ENCODE peak calls at places on chromosome 3, in five cellular contexts. One of them, this sample, is unnamed.

GRCh38 chr3:25840099-25840498 is 50.2 kb downstream of the OXSM start:
- DNase-seq in astrocyte: no peak
- DNase-seq in retinal pigment epithelial cell: no peak
- DNase-seq in activated CD8-positive, alpha-beta memory T cell treated with anti-CD3 and anti-CD28 coated beads for 24 hours: no peak
- DNase-seq in RWPE1: no peak
- DNase-seq in this sample: no peak

GRCh38 chr3:172323894-172324590 is 124.2 kb downstream of the GHSR start:
- DNase-seq in astrocyte: peak
- DNase-seq in retinal pigment epithelial cell: no peak
- DNase-seq in activated CD8-positive, alpha-beta memory T cell treated with anti-CD3 and anti-CD28 coated beads for 24 hours: no peak
- DNase-seq in RWPE1: no peak
- DNase-seq in this sample: no peak

GRCh38 chr3:121995190-121996137 is 26.6 kb downstream of the ILDR1 start:
- DNase-seq in astrocyte: peak
- DNase-seq in retinal pigment epithelial cell: no peak
- DNase-seq in activated CD8-positive, alpha-beta memory T cell treated with anti-CD3 and anti-CD28 coated beads for 24 hours: no peak
- DNase-seq in RWPE1: peak
- DNase-seq in this sample: peak

GRCh38 chr3:149542375-149543312 is 68.1 kb downstream of the TM4SF4 start:
- DNase-seq in astrocyte: peak
- DNase-seq in retinal pigment epithelial cell: no peak
- DNase-seq in activated CD8-positive, alpha-beta memory T cell treated with anti-CD3 and anti-CD28 coated beads for 24 hours: no peak
- DNase-seq in RWPE1: no peak
- DNase-seq in this sample: no peak

GRCh38 chr3:181075098-181075497 is 85.6 kb upstream of the DNAJC19 start:
- DNase-seq in astrocyte: no peak
- DNase-seq in retinal pigment epithelial cell: no peak
- DNase-seq in activated CD8-positive, alpha-beta memory T cell treated with anti-CD3 and anti-CD28 coated beads for 24 hours: no peak
- DNase-seq in RWPE1: no peak
- DNase-seq in this sample: no peak

GRCh38 chr3:190983875-190984274 is 121.4 kb upstream of the GMNC start:
- DNase-seq in astrocyte: no peak
- DNase-seq in retinal pigment epithelial cell: no peak
- DNase-seq in activated CD8-positive, alpha-beta memory T cell treated with anti-CD3 and anti-CD28 coated beads for 24 hours: no peak
- DNase-seq in RWPE1: no peak
- DNase-seq in this sample: peak

GRCh38 chr3:192090586-192090985 is 629.6 kb downstream of the PYDC2 start:
- DNase-seq in astrocyte: no peak
- DNase-seq in retinal pigment epithelial cell: no peak
- DNase-seq in activated CD8-positive, alpha-beta memory T cell treated with anti-CD3 and anti-CD28 coated beads for 24 hours: no peak
- DNase-seq in RWPE1: no peak
- DNase-seq in this sample: no peak

GRCh38 chr3:76998555-76998954 is 41.3 kb upstream of the ROBO2 start:
- DNase-seq in astrocyte: no peak
- DNase-seq in retinal pigment epithelial cell: no peak
- DNase-seq in activated CD8-positive, alpha-beta memory T cell treated with anti-CD3 and anti-CD28 coated beads for 24 hours: no peak
- DNase-seq in RWPE1: peak
- DNase-seq in this sample: no peak

GRCh38 chr3:154973851-154974250 is 106.3 kb upstream of the MME start:
- DNase-seq in astrocyte: no peak
- DNase-seq in retinal pigment epithelial cell: no peak
- DNase-seq in activated CD8-positive, alpha-beta memory T cell treated with anti-CD3 and anti-CD28 coated beads for 24 hours: no peak
- DNase-seq in RWPE1: no peak
- DNase-seq in this sample: no peak

GRCh38 chr3:149180057-149180573 is 41.5 kb downstream of the CP start:
- DNase-seq in astrocyte: peak
- DNase-seq in retinal pigment epithelial cell: peak
- DNase-seq in activated CD8-positive, alpha-beta memory T cell treated with anti-CD3 and anti-CD28 coated beads for 24 hours: no peak
- DNase-seq in RWPE1: peak
- DNase-seq in this sample: no peak

GRCh38 chr3:128473180-128473519 is 6.5 kb upstream of the DNAJB8 start:
- DNase-seq in astrocyte: no peak
- DNase-seq in retinal pigment epithelial cell: no peak
- DNase-seq in activated CD8-positive, alpha-beta memory T cell treated with anti-CD3 and anti-CD28 coated beads for 24 hours: no peak
- DNase-seq in RWPE1: no peak
- DNase-seq in this sample: no peak

GRCh38 chr3:133547432-133548041 is 25.9 kb upstream of the CDV3 start:
- DNase-seq in astrocyte: peak
- DNase-seq in retinal pigment epithelial cell: no peak
- DNase-seq in activated CD8-positive, alpha-beta memory T cell treated with anti-CD3 and anti-CD28 coated beads for 24 hours: no peak
- DNase-seq in RWPE1: no peak
- DNase-seq in this sample: no peak

GRCh38 chr3:183513046-183513706 is 42.3 kb downstream of the KLHL6 start:
- DNase-seq in astrocyte: no peak
- DNase-seq in retinal pigment epithelial cell: no peak
- DNase-seq in activated CD8-positive, alpha-beta memory T cell treated with anti-CD3 and anti-CD28 coated beads for 24 hours: no peak
- DNase-seq in RWPE1: no peak
- DNase-seq in this sample: peak

GRCh38 chr3:58471025-58471887 is 20.6 kb upstream of the KCTD6 start:
- DNase-seq in astrocyte: peak
- DNase-seq in retinal pigment epithelial cell: peak
- DNase-seq in activated CD8-positive, alpha-beta memory T cell treated with anti-CD3 and anti-CD28 coated beads for 24 hours: peak
- DNase-seq in RWPE1: peak
- DNase-seq in this sample: peak

GRCh38 chr3:194046995-194047681 is 88.8 kb upstream of the HES1 start:
- DNase-seq in astrocyte: no peak
- DNase-seq in retinal pigment epithelial cell: no peak
- DNase-seq in activated CD8-positive, alpha-beta memory T cell treated with anti-CD3 and anti-CD28 coated beads for 24 hours: no peak
- DNase-seq in RWPE1: no peak
- DNase-seq in this sample: peak

GRCh38 chr3:8629151-8630021 is 15.2 kb downstream of the SSUH2 start:
- DNase-seq in astrocyte: peak
- DNase-seq in retinal pigment epithelial cell: peak
- DNase-seq in activated CD8-positive, alpha-beta memory T cell treated with anti-CD3 and anti-CD28 coated beads for 24 hours: no peak
- DNase-seq in RWPE1: peak
- DNase-seq in this sample: no peak

GRCh38 chr3:124800511-124801374 is 70.5 kb downstream of the UMPS start:
- DNase-seq in astrocyte: peak
- DNase-seq in retinal pigment epithelial cell: no peak
- DNase-seq in activated CD8-positive, alpha-beta memory T cell treated with anti-CD3 and anti-CD28 coated beads for 24 hours: no peak
- DNase-seq in RWPE1: no peak
- DNase-seq in this sample: no peak

GRCh38 chr3:114284644-114285043 is 9.2 kb upstream of the TIGIT start:
- DNase-seq in astrocyte: no peak
- DNase-seq in retinal pigment epithelial cell: no peak
- DNase-seq in activated CD8-positive, alpha-beta memory T cell treated with anti-CD3 and anti-CD28 coated beads for 24 hours: no peak
- DNase-seq in RWPE1: no peak
- DNase-seq in this sample: no peak

GRCh38 chr3:39025222-39025970 is 26.3 kb downstream of the SCN11A start:
- DNase-seq in astrocyte: peak
- DNase-seq in retinal pigment epithelial cell: no peak
- DNase-seq in activated CD8-positive, alpha-beta memory T cell treated with anti-CD3 and anti-CD28 coated beads for 24 hours: no peak
- DNase-seq in RWPE1: no peak
- DNase-seq in this sample: no peak

GRCh38 chr3:110456438-110457138 is 615.0 kb upstream of the NECTIN3 start:
- DNase-seq in astrocyte: no peak
- DNase-seq in retinal pigment epithelial cell: no peak
- DNase-seq in activated CD8-positive, alpha-beta memory T cell treated with anti-CD3 and anti-CD28 coated beads for 24 hours: no peak
- DNase-seq in RWPE1: no peak
- DNase-seq in this sample: no peak

GRCh38 chr3:59862686-59863085 is 812.9 kb upstream of the CFAP20DC start:
- DNase-seq in astrocyte: peak
- DNase-seq in retinal pigment epithelial cell: peak
- DNase-seq in activated CD8-positive, alpha-beta memory T cell treated with anti-CD3 and anti-CD28 coated beads for 24 hours: no peak
- DNase-seq in RWPE1: peak
- DNase-seq in this sample: no peak